ENCODE peak calls at places on chromosomes 16 and 17, in nine cellular contexts. One of them, this sample, is unnamed.

GRCh38 chr17:3796822-3797170 is 4.2 kb downstream of the ITGAE start:
- DNase-seq in stomach: no peak
- DNase-seq in suprapubic skin: peak; percentile 29
- DNase-seq in spleen: no peak
- DNase-seq in prostate gland: no peak
- DNase-seq in transverse colon: no peak
- DNase-seq in endothelial cell of umbilical vein: no peak
- DNase-seq in H1: no peak
- DNase-seq in GM12892: no peak
- DNase-seq in this sample: no peak

GRCh38 chr17:80981062-80981902 is 10.4 kb upstream of the CHMP6 start:
- DNase-seq in endothelial cell of umbilical vein: no peak
- DNase-seq in H1: no peak
- DNase-seq in suprapubic skin: peak; percentile 58
- DNase-seq in stomach: no peak
- DNase-seq in spleen: peak; percentile 82
- DNase-seq in prostate gland: no peak
- DNase-seq in GM12892: peak; percentile 84
- DNase-seq in transverse colon: no peak
- DNase-seq in this sample: peak; percentile 88

GRCh38 chr17:27535178-27535928 is 79.1 kb downstream of the KSR1 start:
- DNase-seq in prostate gland: no peak
- DNase-seq in suprapubic skin: no peak
- DNase-seq in H1: no peak
- DNase-seq in stomach: no peak
- DNase-seq in endothelial cell of umbilical vein: peak; percentile 30
- DNase-seq in GM12892: no peak
- DNase-seq in transverse colon: peak; percentile 39
- DNase-seq in spleen: no peak
- DNase-seq in this sample: no peak

GRCh38 chr16:66634527-66635196 is 30.2 kb downstream of the CMTM3 start:
- DNase-seq in GM12892: no peak
- DNase-seq in endothelial cell of umbilical vein: no peak
- DNase-seq in spleen: no peak
- DNase-seq in H1: no peak
- DNase-seq in transverse colon: no peak
- DNase-seq in suprapubic skin: no peak
- DNase-seq in stomach: no peak
- DNase-seq in prostate gland: no peak
- DNase-seq in this sample: no peak

GRCh38 chr17:19336938-19337711 is 25.4 kb downstream of the B9D1 start:
- DNase-seq in transverse colon: peak; percentile 56
- DNase-seq in endothelial cell of umbilical vein: no peak
- DNase-seq in stomach: peak; percentile 61
- DNase-seq in spleen: peak; percentile 81
- DNase-seq in suprapubic skin: no peak
- DNase-seq in GM12892: no peak
- DNase-seq in H1: no peak
- DNase-seq in prostate gland: no peak
- DNase-seq in this sample: no peak

GRCh38 chr17:20852541-20853370 is 190.1 kb downstream of the USP22 start:
- DNase-seq in GM12892: no peak
- DNase-seq in stomach: no peak
- DNase-seq in spleen: peak; percentile 72
- DNase-seq in prostate gland: peak; percentile 61
- DNase-seq in endothelial cell of umbilical vein: no peak
- DNase-seq in transverse colon: peak; percentile 14
- DNase-seq in suprapubic skin: no peak
- DNase-seq in H1: no peak
- DNase-seq in this sample: no peak

GRCh38 chr17:39231587-39232551 is 6.1 kb upstream of the STAC2 start:
- DNase-seq in H1: no peak
- DNase-seq in transverse colon: peak; percentile 50
- DNase-seq in spleen: peak; percentile 87
- DNase-seq in prostate gland: no peak
- DNase-seq in stomach: peak; percentile 49
- DNase-seq in endothelial cell of umbilical vein: peak; percentile 26
- DNase-seq in GM12892: peak; percentile 79
- DNase-seq in suprapubic skin: no peak
- DNase-seq in this sample: peak; percentile 77

GRCh38 chr16:65446441-65446840 is 324.6 kb upstream of the CDH11 start:
- DNase-seq in transverse colon: no peak
- DNase-seq in spleen: no peak
- DNase-seq in endothelial cell of umbilical vein: no peak
- DNase-seq in stomach: no peak
- DNase-seq in prostate gland: no peak
- DNase-seq in H1: no peak
- DNase-seq in suprapubic skin: no peak
- DNase-seq in GM12892: no peak
- DNase-seq in this sample: no peak

GRCh38 chr17:63697341-63698286 is 2.3 kb downstream of the LIMD2 start:
- DNase-seq in prostate gland: no peak
- DNase-seq in spleen: peak; percentile 96
- DNase-seq in suprapubic skin: no peak
- DNase-seq in stomach: peak; percentile 73
- DNase-seq in GM12892: peak; percentile 61
- DNase-seq in endothelial cell of umbilical vein: peak; percentile 44
- DNase-seq in transverse colon: peak; percentile 83
- DNase-seq in H1: no peak
- DNase-seq in this sample: no peak

GRCh38 chr17:73292031-73292531 is 19.7 kb downstream of the CDC42EP4 start:
- DNase-seq in endothelial cell of umbilical vein: peak; percentile 74
- DNase-seq in stomach: peak; percentile 68
- DNase-seq in prostate gland: no peak
- DNase-seq in spleen: no peak
- DNase-seq in transverse colon: no peak
- DNase-seq in suprapubic skin: no peak
- DNase-seq in H1: no peak
- DNase-seq in GM12892: no peak
- DNase-seq in this sample: no peak

GRCh38 chr17:59277031-59277430 is 54.4 kb upstream of the YPEL2 start:
- DNase-seq in prostate gland: no peak
- DNase-seq in endothelial cell of umbilical vein: no peak
- DNase-seq in suprapubic skin: no peak
- DNase-seq in H1: no peak
- DNase-seq in GM12892: peak; percentile 8
- DNase-seq in stomach: no peak
- DNase-seq in transverse colon: no peak
- DNase-seq in spleen: no peak
- DNase-seq in this sample: peak; percentile 39

DNA sequence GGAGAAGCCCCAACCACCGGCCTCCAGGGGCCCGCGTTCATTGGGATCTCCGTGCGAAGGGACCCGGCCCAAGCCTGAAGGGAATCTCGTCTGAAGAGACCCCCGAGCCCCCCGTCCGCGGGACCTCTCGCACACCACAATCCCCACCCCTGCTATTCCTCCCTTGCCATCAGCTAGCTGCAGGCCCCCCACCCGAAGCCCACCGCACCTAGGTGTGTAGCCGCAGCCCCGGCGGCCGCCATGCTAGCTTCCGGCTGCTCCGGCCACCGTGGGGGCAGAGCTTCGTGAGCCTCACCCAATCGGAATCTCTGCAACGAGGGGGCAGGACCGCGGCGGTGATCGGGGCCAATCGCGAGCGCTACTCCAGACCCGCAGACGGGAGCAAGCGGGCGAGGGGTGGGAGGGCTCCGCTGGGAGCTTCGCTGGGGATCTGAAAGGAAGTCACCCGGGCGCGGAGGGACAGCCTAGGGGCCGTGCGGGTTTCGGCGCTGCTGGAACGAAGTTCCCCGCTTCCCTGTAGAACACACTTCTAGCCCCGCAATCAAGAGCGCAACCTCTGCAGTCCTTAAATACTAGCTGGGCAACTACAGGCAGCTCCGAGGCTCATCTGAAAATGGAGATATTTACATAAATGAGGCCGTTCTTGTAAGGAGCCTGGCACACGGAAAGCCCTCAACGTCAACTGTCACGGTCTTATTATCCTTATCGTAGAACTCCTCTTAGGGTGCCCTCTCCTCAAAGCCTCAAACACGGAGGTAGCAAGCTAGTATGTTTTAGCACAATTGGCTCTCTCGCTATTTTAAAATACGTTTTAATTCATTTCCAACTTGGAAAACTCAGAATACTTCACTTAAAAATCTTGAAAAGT is at the start of gene PIGS:
- DNase-seq in H1: peak; percentile 76
- DNase-seq in prostate gland: peak; percentile 97
- DNase-seq in spleen: peak; percentile 99
- DNase-seq in stomach: peak; percentile 97
- DNase-seq in endothelial cell of umbilical vein: peak; percentile 94
- DNase-seq in suprapubic skin: peak; percentile 98
- DNase-seq in transverse colon: peak; percentile 97
- DNase-seq in GM12892: peak; percentile 96
- DNase-seq in this sample: peak; percentile 92
- TF ChIP-seq POLR2A in H1: peak; percentile 73
- TF ChIP-seq POLR2A in prostate gland: peak; percentile 94
- TF ChIP-seq POLR2A in spleen: peak; percentile 32
- TF ChIP-seq POLR2A in stomach: peak; percentile 69
- TF ChIP-seq POLR2A in endothelial cell of umbilical vein: peak; percentile 81
- TF ChIP-seq POLR2A in suprapubic skin: peak; percentile 58
- TF ChIP-seq POLR2A in transverse colon: peak; percentile 88
- TF ChIP-seq POLR2A in GM12892: peak; percentile 79
- TF ChIP-seq POLR2A in this sample: peak; percentile 70

GRCh38 chr17:7549401-7550055 is 670 bp downstream of the TNFSF12 start:
- DNase-seq in endothelial cell of umbilical vein: no peak
- DNase-seq in GM12892: no peak
- DNase-seq in spleen: peak; percentile 88
- DNase-seq in H1: no peak
- DNase-seq in transverse colon: peak; percentile 62
- DNase-seq in suprapubic skin: peak; percentile 69
- DNase-seq in stomach: peak; percentile 33
- DNase-seq in prostate gland: no peak
- DNase-seq in this sample: peak; percentile 31

GRCh38 chr17:7552621-7553051 is 3.8 kb downstream of the TNFSF12 start:
- DNase-seq in spleen: peak; percentile 45
- DNase-seq in suprapubic skin: no peak
- DNase-seq in endothelial cell of umbilical vein: no peak
- DNase-seq in prostate gland: no peak
- DNase-seq in transverse colon: peak; percentile 30
- DNase-seq in stomach: no peak
- DNase-seq in H1: no peak
- DNase-seq in GM12892: peak; percentile 49
- DNase-seq in this sample: peak; percentile 52

GRCh38 chr17:7550359-7550758 is 1.5 kb downstream of the TNFSF12 start:
- DNase-seq in endothelial cell of umbilical vein: no peak
- DNase-seq in suprapubic skin: no peak
- DNase-seq in GM12892: no peak
- DNase-seq in spleen: no peak
- DNase-seq in H1: no peak
- DNase-seq in stomach: no peak
- DNase-seq in prostate gland: no peak
- DNase-seq in transverse colon: no peak
- DNase-seq in this sample: no peak

GRCh38 chr17:7553356-7553755 is 4.5 kb downstream of the TNFSF12 start:
- DNase-seq in spleen: no peak
- DNase-seq in GM12892: no peak
- DNase-seq in H1: no peak
- DNase-seq in suprapubic skin: no peak
- DNase-seq in prostate gland: no peak
- DNase-seq in endothelial cell of umbilical vein: no peak
- DNase-seq in transverse colon: no peak
- DNase-seq in stomach: no peak
- DNase-seq in this sample: no peak

DNA sequence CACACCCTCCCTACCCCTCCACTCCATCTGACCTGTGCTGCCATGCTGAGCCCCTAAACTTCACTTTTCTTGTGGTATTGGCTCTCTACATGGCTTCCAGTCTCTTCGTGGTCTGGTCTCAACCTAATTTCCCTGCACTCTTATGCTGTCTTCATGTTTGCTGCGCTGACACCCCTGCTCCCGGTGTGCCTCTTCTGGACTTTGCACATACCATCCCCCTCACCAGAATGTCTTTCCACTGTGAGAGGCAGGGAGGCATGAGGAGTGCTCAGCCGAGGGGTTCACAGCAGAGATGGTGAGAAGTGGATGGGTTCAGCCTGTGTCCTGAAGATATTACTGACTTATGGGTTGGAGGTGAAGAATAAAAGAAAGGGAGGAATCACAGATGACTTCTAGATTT is 2.5 kb downstream of the TNFSF12 start:
- DNase-seq in transverse colon: no peak
- DNase-seq in suprapubic skin: no peak
- DNase-seq in spleen: no peak
- DNase-seq in prostate gland: no peak
- DNase-seq in endothelial cell of umbilical vein: no peak
- DNase-seq in stomach: no peak
- DNase-seq in H1: no peak
- DNase-seq in GM12892: no peak
- DNase-seq in this sample: no peak
- TF ChIP-seq POLR2AphosphoS5 in transverse colon: no peak
- TF ChIP-seq POLR2AphosphoS5 in suprapubic skin: no peak
- TF ChIP-seq POLR2AphosphoS5 in spleen: no peak
- TF ChIP-seq POLR2AphosphoS5 in prostate gland: no peak
- TF ChIP-seq POLR2AphosphoS5 in endothelial cell of umbilical vein: no peak
- TF ChIP-seq POLR2AphosphoS5 in stomach: no peak
- TF ChIP-seq POLR2AphosphoS5 in H1: no peak
- TF ChIP-seq POLR2AphosphoS5 in GM12892: no peak
- TF ChIP-seq POLR2AphosphoS5 in this sample: no peak

GRCh38 chr16:28823719-28824547 is 1.1 kb downstream of the ATXN2L start:
- DNase-seq in transverse colon: peak; percentile 97
- DNase-seq in H1: peak; percentile 92
- DNase-seq in GM12892: peak; percentile 88
- DNase-seq in spleen: peak; percentile 97
- DNase-seq in endothelial cell of umbilical vein: peak; percentile 99
- DNase-seq in prostate gland: peak; percentile 95
- DNase-seq in suprapubic skin: peak; percentile 98
- DNase-seq in stomach: peak; percentile 95
- DNase-seq in this sample: peak; percentile 91
- TF ChIP-seq POLR2A in transverse colon: peak; percentile 71
- TF ChIP-seq POLR2A in H1: peak; percentile 82
- TF ChIP-seq POLR2A in GM12892: peak; percentile 82
- TF ChIP-seq POLR2A in spleen: no peak
- TF ChIP-seq POLR2A in endothelial cell of umbilical vein: peak; percentile 75
- TF ChIP-seq POLR2A in prostate gland: peak; percentile 57
- TF ChIP-seq POLR2A in suprapubic skin: peak; percentile 25
- TF ChIP-seq POLR2A in stomach: no peak
- TF ChIP-seq POLR2A in this sample: no peak

DNA sequence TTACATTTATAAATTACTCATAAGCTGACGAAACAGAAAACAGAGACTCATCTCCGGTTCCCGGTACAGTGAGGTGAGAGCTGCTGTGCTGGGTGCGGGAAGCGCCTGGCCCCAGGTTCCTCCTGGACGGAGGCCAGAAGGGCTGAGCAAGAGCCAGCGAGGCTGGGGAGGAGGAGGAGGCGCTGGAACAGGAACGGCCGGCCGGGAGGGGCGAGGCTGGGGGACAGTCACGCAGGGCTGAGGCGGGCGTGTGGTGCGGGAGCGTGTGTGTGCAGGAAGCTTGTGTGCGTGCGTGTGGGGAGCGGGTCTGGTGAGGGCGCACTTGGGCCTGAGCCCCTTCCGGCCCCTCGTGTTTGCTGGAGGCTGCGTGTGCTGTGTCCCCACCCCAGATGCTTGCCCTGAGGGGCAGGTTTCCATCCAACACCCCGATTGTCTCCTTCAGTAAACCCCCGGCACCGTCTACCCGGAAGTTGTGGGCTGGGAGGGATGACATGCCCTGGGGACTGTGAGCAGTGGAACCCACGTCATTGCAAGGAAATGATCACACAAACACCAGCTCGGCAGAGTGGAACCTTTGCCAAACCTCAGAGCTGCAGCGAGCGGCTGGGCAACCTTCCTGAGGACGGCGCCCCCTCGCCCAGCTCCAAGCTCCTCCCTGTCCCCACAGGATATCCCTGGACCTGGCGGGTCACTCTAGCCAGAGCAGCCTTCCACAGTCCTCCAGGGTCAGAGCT is 19.4 kb downstream of the CD7 start:
- DNase-seq in transverse colon: peak; percentile 92
- DNase-seq in suprapubic skin: peak; percentile 96
- DNase-seq in endothelial cell of umbilical vein: peak; percentile 83
- DNase-seq in H1: no peak
- DNase-seq in stomach: peak; percentile 92
- DNase-seq in GM12892: peak; percentile 89
- DNase-seq in spleen: peak; percentile 97
- DNase-seq in prostate gland: peak; percentile 92
- DNase-seq in this sample: peak; percentile 83
- TF ChIP-seq POLR2AphosphoS5 in transverse colon: peak; percentile 89
- TF ChIP-seq POLR2AphosphoS5 in suprapubic skin: peak; percentile 5
- TF ChIP-seq POLR2AphosphoS5 in endothelial cell of umbilical vein: peak; percentile 84
- TF ChIP-seq POLR2AphosphoS5 in H1: no peak
- TF ChIP-seq POLR2AphosphoS5 in stomach: peak; percentile 85
- TF ChIP-seq POLR2AphosphoS5 in GM12892: peak; percentile 69
- TF ChIP-seq POLR2AphosphoS5 in spleen: peak; percentile 95
- TF ChIP-seq POLR2AphosphoS5 in prostate gland: peak; percentile 86
- TF ChIP-seq POLR2AphosphoS5 in this sample: peak; percentile 87

This sample was measured in GM12891.